ENCODE peak calls at places on chromosome 10, in nine cellular contexts. One of them, this sample, is unnamed.

GRCh38 chr10:75956624-75957023 is 525.2 kb downstream of the LRMDA start:
- DNase-seq in NB4: peak
- DNase-seq in suprapubic skin: no peak
- DNase-seq in IMR-90: peak
- DNase-seq in erythroblast: no peak
- DNase-seq in stomach: no peak
- DNase-seq in heart left ventricle: no peak
- DNase-seq in ovary: no peak
- DNase-seq in adrenal gland: no peak
- DNase-seq in this sample: peak

GRCh38 chr10:12971001-12971788 is 30.3 kb downstream of the CCDC3 start:
- DNase-seq in NB4: peak
- DNase-seq in suprapubic skin: no peak
- DNase-seq in IMR-90: no peak
- DNase-seq in erythroblast: no peak
- DNase-seq in stomach: no peak
- DNase-seq in heart left ventricle: no peak
- DNase-seq in ovary: no peak
- DNase-seq in adrenal gland: no peak
- DNase-seq in this sample: no peak

GRCh38 chr10:49611815-49612512 is 1.9 kb downstream of the SLC18A3 start:
- DNase-seq in NB4: no peak
- DNase-seq in suprapubic skin: peak
- DNase-seq in IMR-90: no peak
- DNase-seq in erythroblast: no peak
- DNase-seq in stomach: no peak
- DNase-seq in heart left ventricle: no peak
- DNase-seq in ovary: no peak
- DNase-seq in adrenal gland: no peak
- DNase-seq in this sample: no peak

GRCh38 chr10:73106301-73106700 is 4.0 kb upstream of the NUDT13 start:
- DNase-seq in NB4: no peak
- DNase-seq in suprapubic skin: no peak
- DNase-seq in IMR-90: no peak
- DNase-seq in erythroblast: no peak
- DNase-seq in stomach: no peak
- DNase-seq in heart left ventricle: no peak
- DNase-seq in ovary: no peak
- DNase-seq in adrenal gland: no peak
- DNase-seq in this sample: no peak

GRCh38 chr10:123865350-123865749 is 26.3 kb downstream of the CPXM2 start:
- DNase-seq in NB4: no peak
- DNase-seq in suprapubic skin: no peak
- DNase-seq in IMR-90: no peak
- DNase-seq in erythroblast: no peak
- DNase-seq in stomach: no peak
- DNase-seq in heart left ventricle: no peak
- DNase-seq in ovary: no peak
- DNase-seq in adrenal gland: no peak
- DNase-seq in this sample: no peak

GRCh38 chr10:123269675-123270074 is 115.5 kb downstream of the BUB3 start:
- DNase-seq in NB4: no peak
- DNase-seq in suprapubic skin: no peak
- DNase-seq in IMR-90: no peak
- DNase-seq in erythroblast: no peak
- DNase-seq in stomach: no peak
- DNase-seq in heart left ventricle: no peak
- DNase-seq in ovary: no peak
- DNase-seq in adrenal gland: no peak
- DNase-seq in this sample: no peak

GRCh38 chr10:9302142-9302746 is 1247.8 kb downstream of the GATA3 start:
- DNase-seq in NB4: peak
- DNase-seq in suprapubic skin: no peak
- DNase-seq in IMR-90: peak
- DNase-seq in erythroblast: peak
- DNase-seq in stomach: no peak
- DNase-seq in heart left ventricle: no peak
- DNase-seq in ovary: no peak
- DNase-seq in adrenal gland: no peak
- DNase-seq in this sample: no peak

GRCh38 chr10:89668391-89669180 is 23.5 kb upstream of the PANK1 start:
- DNase-seq in NB4: no peak
- DNase-seq in suprapubic skin: no peak
- DNase-seq in IMR-90: no peak
- DNase-seq in erythroblast: no peak
- DNase-seq in stomach: no peak
- DNase-seq in heart left ventricle: no peak
- DNase-seq in ovary: no peak
- DNase-seq in adrenal gland: no peak
- DNase-seq in this sample: no peak

GRCh38 chr10:11173062-11173461 is 155.4 kb downstream of the CELF2 start:
- DNase-seq in NB4: no peak
- DNase-seq in suprapubic skin: no peak
- DNase-seq in IMR-90: no peak
- DNase-seq in erythroblast: no peak
- DNase-seq in stomach: no peak
- DNase-seq in heart left ventricle: no peak
- DNase-seq in ovary: no peak
- DNase-seq in adrenal gland: no peak
- DNase-seq in this sample: no peak

GRCh38 chr10:11167233-11167979 is 149.7 kb downstream of the CELF2 start:
- DNase-seq in NB4: no peak
- DNase-seq in suprapubic skin: no peak
- DNase-seq in IMR-90: no peak
- DNase-seq in erythroblast: no peak
- DNase-seq in stomach: no peak
- DNase-seq in heart left ventricle: no peak
- DNase-seq in ovary: no peak
- DNase-seq in adrenal gland: no peak
- DNase-seq in this sample: no peak

GRCh38 chr10:11171452-11171851 is 153.8 kb downstream of the CELF2 start:
- DNase-seq in NB4: no peak
- DNase-seq in suprapubic skin: no peak
- DNase-seq in IMR-90: no peak
- DNase-seq in erythroblast: no peak
- DNase-seq in stomach: no peak
- DNase-seq in heart left ventricle: no peak
- DNase-seq in ovary: no peak
- DNase-seq in adrenal gland: no peak
- DNase-seq in this sample: no peak

GRCh38 chr10:11168423-11169100 is 150.9 kb downstream of the CELF2 start:
- DNase-seq in NB4: no peak
- DNase-seq in suprapubic skin: no peak
- DNase-seq in IMR-90: no peak
- DNase-seq in erythroblast: no peak
- DNase-seq in stomach: no peak
- DNase-seq in heart left ventricle: no peak
- DNase-seq in ovary: no peak
- DNase-seq in adrenal gland: no peak
- DNase-seq in this sample: no peak

GRCh38 chr10:11170993-11171416 is 153.3 kb downstream of the CELF2 start:
- DNase-seq in NB4: peak
- DNase-seq in suprapubic skin: no peak
- DNase-seq in IMR-90: no peak
- DNase-seq in erythroblast: no peak
- DNase-seq in stomach: no peak
- DNase-seq in heart left ventricle: no peak
- DNase-seq in ovary: no peak
- DNase-seq in adrenal gland: no peak
- DNase-seq in this sample: no peak
- TF ChIP-seq POLR2A in NB4: no peak
- TF ChIP-seq POLR2A in suprapubic skin: no peak
- TF ChIP-seq POLR2A in IMR-90: no peak
- TF ChIP-seq POLR2A in erythroblast: no peak
- TF ChIP-seq POLR2A in stomach: no peak
- TF ChIP-seq POLR2A in heart left ventricle: no peak
- TF ChIP-seq POLR2A in ovary: no peak
- TF ChIP-seq POLR2A in adrenal gland: no peak
- TF ChIP-seq POLR2A in this sample: no peak

GRCh38 chr10:122115874-122116273 is 126.9 kb downstream of the TACC2 start:
- DNase-seq in NB4: peak
- DNase-seq in suprapubic skin: no peak
- DNase-seq in IMR-90: no peak
- DNase-seq in erythroblast: no peak
- DNase-seq in stomach: no peak
- DNase-seq in heart left ventricle: no peak
- DNase-seq in ovary: no peak
- DNase-seq in adrenal gland: no peak
- DNase-seq in this sample: no peak

GRCh38 chr10:122112021-122112616 is 123.2 kb downstream of the TACC2 start:
- DNase-seq in NB4: peak
- DNase-seq in suprapubic skin: no peak
- DNase-seq in IMR-90: peak
- DNase-seq in erythroblast: no peak
- DNase-seq in stomach: no peak
- DNase-seq in heart left ventricle: no peak
- DNase-seq in ovary: no peak
- DNase-seq in adrenal gland: peak
- DNase-seq in this sample: no peak

GRCh38 chr10:122114156-122114747 is 125.3 kb downstream of the TACC2 start:
- DNase-seq in NB4: no peak
- DNase-seq in suprapubic skin: no peak
- DNase-seq in IMR-90: peak
- DNase-seq in erythroblast: no peak
- DNase-seq in stomach: no peak
- DNase-seq in heart left ventricle: peak
- DNase-seq in ovary: no peak
- DNase-seq in adrenal gland: peak
- DNase-seq in this sample: no peak

GRCh38 chr10:122112625-122113160 is 123.7 kb downstream of the TACC2 start:
- DNase-seq in NB4: peak
- DNase-seq in suprapubic skin: peak
- DNase-seq in IMR-90: peak
- DNase-seq in erythroblast: peak
- DNase-seq in stomach: peak
- DNase-seq in heart left ventricle: peak
- DNase-seq in ovary: peak
- DNase-seq in adrenal gland: peak
- DNase-seq in this sample: peak

GRCh38 chr10:122113161-122113944 is 124.4 kb downstream of the TACC2 start:
- DNase-seq in NB4: peak
- DNase-seq in suprapubic skin: peak
- DNase-seq in IMR-90: peak
- DNase-seq in erythroblast: peak
- DNase-seq in stomach: peak
- DNase-seq in heart left ventricle: peak
- DNase-seq in ovary: peak
- DNase-seq in adrenal gland: peak
- DNase-seq in this sample: peak
- TF ChIP-seq POLR2A in NB4: no peak
- TF ChIP-seq POLR2A in suprapubic skin: peak
- TF ChIP-seq POLR2A in IMR-90: peak
- TF ChIP-seq POLR2A in erythroblast: no peak
- TF ChIP-seq POLR2A in stomach: peak
- TF ChIP-seq POLR2A in heart left ventricle: peak
- TF ChIP-seq POLR2A in ovary: peak
- TF ChIP-seq POLR2A in adrenal gland: peak
- TF ChIP-seq POLR2A in this sample: no peak

DNA sequence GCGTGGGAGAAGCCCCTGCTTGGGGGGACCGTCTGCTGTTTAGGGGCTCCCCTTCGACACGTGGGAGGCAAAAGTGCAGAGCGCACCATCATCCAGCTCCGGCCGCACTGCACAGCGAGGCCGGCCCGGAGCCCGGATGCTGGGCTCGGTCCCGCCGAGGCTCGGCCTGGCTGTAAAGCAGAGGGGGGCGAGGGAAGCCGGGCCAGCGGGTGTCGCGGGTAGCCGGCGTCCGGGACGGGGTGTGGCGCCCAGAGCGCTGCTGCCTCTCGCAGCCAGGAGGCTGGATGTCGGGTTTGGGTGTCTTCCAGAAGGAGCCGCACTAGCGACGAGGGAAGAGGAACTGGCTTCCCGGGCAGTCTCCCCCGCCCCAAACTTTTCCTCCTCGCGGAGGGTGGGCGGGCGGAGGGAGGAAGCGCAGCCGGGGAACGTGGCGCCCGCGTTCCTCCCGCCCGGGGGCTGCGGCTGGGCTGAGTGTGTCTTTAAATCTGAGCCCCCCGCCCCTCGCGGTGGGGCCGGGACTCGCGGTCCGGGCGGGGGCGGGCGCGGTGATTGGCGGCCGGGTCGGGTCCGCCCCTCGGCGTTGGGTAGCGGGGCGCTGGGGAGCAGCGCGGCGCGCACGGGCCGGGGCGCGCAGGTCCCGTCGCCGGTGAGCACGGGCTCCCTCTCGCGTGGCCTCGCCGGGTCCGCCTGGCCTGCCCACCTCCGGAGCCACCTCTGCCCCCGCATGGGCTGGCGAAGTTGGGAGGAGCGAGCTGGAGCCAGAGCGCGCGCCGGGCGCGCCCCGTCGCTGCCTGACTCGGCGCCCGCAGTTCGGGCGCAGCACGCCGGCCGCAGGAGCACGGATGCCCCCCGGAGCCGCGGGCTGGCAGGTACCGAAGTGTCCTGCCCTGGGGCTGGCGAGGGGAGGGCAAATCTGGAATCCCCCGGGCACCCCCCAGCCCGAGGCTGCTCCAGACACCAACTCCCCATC is at the start of gene PALD1:
- DNase-seq in NB4: peak
- DNase-seq in suprapubic skin: peak
- DNase-seq in IMR-90: no peak
- DNase-seq in erythroblast: no peak
- DNase-seq in stomach: peak
- DNase-seq in heart left ventricle: peak
- DNase-seq in ovary: peak
- DNase-seq in adrenal gland: peak
- DNase-seq in this sample: no peak
- TF ChIP-seq POLR2A in NB4: peak
- TF ChIP-seq POLR2A in suprapubic skin: no peak
- TF ChIP-seq POLR2A in IMR-90: no peak
- TF ChIP-seq POLR2A in erythroblast: no peak
- TF ChIP-seq POLR2A in stomach: no peak
- TF ChIP-seq POLR2A in heart left ventricle: peak
- TF ChIP-seq POLR2A in ovary: peak
- TF ChIP-seq POLR2A in adrenal gland: no peak
- TF ChIP-seq POLR2A in this sample: no peak

DNA sequence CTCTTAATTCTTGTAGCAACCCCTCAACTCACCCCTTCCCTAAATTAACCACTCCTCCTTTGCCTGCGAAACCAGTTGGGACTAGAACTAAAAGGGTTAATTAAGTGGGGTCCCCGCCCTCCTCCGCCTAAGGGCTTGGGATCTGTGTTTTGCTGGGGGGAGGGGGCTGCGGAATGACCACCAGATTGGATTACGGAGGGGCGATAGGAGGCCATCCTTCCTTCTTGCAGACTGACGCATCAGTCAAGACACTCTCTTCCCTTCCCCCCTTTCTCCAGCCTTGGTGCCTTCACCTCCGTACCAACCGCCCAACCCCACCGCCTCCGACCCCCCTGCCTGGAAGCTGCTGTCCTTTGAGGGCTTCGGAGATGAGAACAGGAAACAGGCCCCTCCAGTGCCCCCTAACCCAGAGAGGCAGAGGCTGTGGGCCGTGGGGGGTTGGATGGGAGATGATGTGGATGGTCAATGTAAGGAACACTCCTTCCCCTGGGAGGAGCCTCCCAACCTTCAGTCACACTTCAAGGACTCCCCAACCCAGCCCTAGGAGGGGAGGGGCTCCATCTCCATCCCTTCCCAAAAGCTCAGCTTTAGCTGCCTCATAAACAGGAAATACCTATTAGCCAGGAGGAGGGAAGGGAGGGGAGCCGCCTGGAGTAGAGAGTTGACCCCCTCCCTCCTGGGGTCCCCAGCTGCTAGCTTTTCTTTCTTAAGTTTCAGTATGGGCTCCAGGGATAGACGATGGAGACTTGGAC is 995 bp upstream of the LDB1 start:
- DNase-seq in NB4: no peak
- DNase-seq in suprapubic skin: peak
- DNase-seq in IMR-90: peak
- DNase-seq in erythroblast: peak
- DNase-seq in stomach: peak
- DNase-seq in heart left ventricle: peak
- DNase-seq in ovary: peak
- DNase-seq in adrenal gland: peak
- DNase-seq in this sample: peak
- TF ChIP-seq POLR2A in NB4: no peak
- TF ChIP-seq POLR2A in suprapubic skin: no peak
- TF ChIP-seq POLR2A in IMR-90: no peak
- TF ChIP-seq POLR2A in erythroblast: no peak
- TF ChIP-seq POLR2A in stomach: no peak
- TF ChIP-seq POLR2A in heart left ventricle: no peak
- TF ChIP-seq POLR2A in ovary: peak
- TF ChIP-seq POLR2A in adrenal gland: no peak
- TF ChIP-seq POLR2A in this sample: peak

This sample was measured in H54.